ENCODE peak calls at places on chromosomes 1 and 21, in five cellular contexts. V is SK-N-SH, M is GM23248, C is mammary epithelial cell, U is DND-41. Z is an unnamed sample.

GRCh38 chr1:156602557-156602993 is 1.3 kb upstream of the GPATCH4 start:
- DNase-seq in V (no peak), C (peak; percentile 58), M (peak; percentile 60), U (no peak), Z (peak; percentile 46)

GRCh38 chr1:87897486-87897885 is 568.8 kb downstream of the LMO4 start:
- DNase-seq in V (no peak), M (no peak), C (no peak), U (no peak), Z (no peak)

GRCh38 chr1:185426761-185427698 is 110.0 kb upstream of the IVNS1ABP start:
- DNase-seq in U (no peak), C (no peak), V (no peak), M (peak; percentile 92), Z (no peak)

GRCh38 chr1:203153051-203153988 is 22.3 kb downstream of the MYBPH start:
- DNase-seq in M (peak; percentile 26), V (no peak), U (no peak), C (no peak), Z (no peak)

GRCh38 chr1:30191154-30191702 is 532.2 kb downstream of the MATN1 start:
- DNase-seq in V (peak; percentile 34), U (peak; percentile 32), C (no peak), M (peak; percentile 95), Z (no peak)

GRCh38 chr1:116122955-116123757 is 12.0 kb downstream of the MAB21L3 start:
- DNase-seq in C (peak; percentile 69), V (peak; percentile 60), M (peak; percentile 97), U (no peak), Z (no peak)

GRCh38 chr1:93554883-93555872 is 107.3 kb downstream of the FNBP1L start:
- DNase-seq in U (no peak), V (no peak), M (no peak), C (no peak), Z (no peak)

GRCh38 chr1:44740179-44740617 is 561 bp downstream of the KIF2C start:
- DNase-seq in V (no peak), M (peak; percentile 40), U (no peak), C (peak; percentile 35), Z (peak; percentile 23)

GRCh38 chr21:46159390-46159789 is 4.0 kb upstream of the FTCD start:
- DNase-seq in M (no peak), V (no peak), C (peak; percentile 28), U (no peak), Z (no peak)

GRCh38 chr1:24409535-24409934 is 4.0 kb downstream of the STPG1 start:
- DNase-seq in C (peak; percentile 91), V (no peak), M (peak; percentile 91), U (no peak), Z (no peak)

GRCh38 chr1:78617615-78618026 is 2.6 kb upstream of the IFI44L start:
- DNase-seq in V (peak; percentile 44), C (peak; percentile 74), M (peak; percentile 93), U (peak; percentile 75), Z (peak; percentile 86)

GRCh38 chr21:42835611-42836401 is 43.5 kb downstream of the WDR4 start:
- DNase-seq in U (no peak), C (no peak), M (no peak), V (no peak), Z (no peak)

GRCh38 chr1:30815556-30815955 is 58.0 kb upstream of the LAPTM5 start:
- DNase-seq in M (no peak), C (no peak), U (no peak), V (no peak), Z (no peak)

GRCh38 chr1:69455718-69456117 is 112.0 kb upstream of the LRRC7 start:
- DNase-seq in U (no peak), M (peak; percentile 1), C (no peak), V (no peak), Z (no peak)

GRCh38 chr1:89125571-89126233 is at the start of gene GBP2:
- DNase-seq in U (no peak), M (peak; percentile 89), C (peak; percentile 87), V (no peak), Z (peak; percentile 16)

GRCh38 chr1:3501856-3502665 is 47.6 kb downstream of the ARHGEF16 start:
- DNase-seq in V (peak; percentile 75), C (peak; percentile 28), M (peak; percentile 56), U (peak; percentile 30), Z (no peak)

GRCh38 chr1:162213281-162213909 is 143.9 kb downstream of the NOS1AP start:
- DNase-seq in V (no peak), M (peak; percentile 49), U (no peak), C (peak; percentile 84), Z (no peak)

GRCh38 chr1:115706774-115707425 is 61.6 kb downstream of the CASQ2 start:
- DNase-seq in M (peak; percentile 61), V (peak; percentile 45), U (peak; percentile 27), C (peak; percentile 30), Z (peak; percentile 8)

GRCh38 chr21:46124926-46125845 is 27.3 kb downstream of the COL6A2 start:
- DNase-seq in M (no peak), U (no peak), V (peak; percentile 21), C (no peak), Z (no peak)

GRCh38 chr1:180248731-180249681 is 18.9 kb downstream of the LHX4 start:
- DNase-seq in C (no peak), M (peak; percentile 27), V (peak; percentile 58), U (peak; percentile 41), Z (no peak)

GRCh38 chr1:156931553-156931952 is 11.1 kb downstream of the LRRC71 start:
- DNase-seq in V (no peak), U (no peak), M (no peak), C (no peak), Z (no peak)

GRCh38 chr1:178172939-178173338 is 79.0 kb downstream of the RASAL2 start:
- DNase-seq in V (no peak), C (no peak), M (peak; percentile 16), U (no peak), Z (no peak)

GRCh38 chr1:197599789-197600188 is 175.5 kb downstream of the DENND1B start:
- DNase-seq in C (no peak), V (no peak), U (no peak), M (no peak), Z (no peak)

GRCh38 chr1:156368889-156369684 is at the start of gene RHBG:
- DNase-seq in C (peak; percentile 35), U (no peak), V (no peak), M (peak; percentile 49), Z (peak; percentile 71)

GRCh38 chr1:109667452-109668122 is at the start of gene GSTM2:
- DNase-seq in V (peak; percentile 96), U (peak; percentile 91), C (peak; percentile 35), M (peak; percentile 93), Z (peak; percentile 69)

GRCh38 chr1:153629971-153630370 is 1.7 kb downstream of the S100A1 start:
- DNase-seq in M (peak; percentile 22), V (no peak), C (no peak), U (no peak), Z (no peak)

GRCh38 chr1:226133504-226134123 is 52.9 kb downstream of the ACBD3 start:
- DNase-seq in M (no peak), U (no peak), C (no peak), V (peak; percentile 14), Z (no peak)

GRCh38 chr21:41589131-41589530 is 81.2 kb upstream of the TMPRSS2 start:
- DNase-seq in V (no peak), C (no peak), U (no peak), M (no peak), Z (no peak)

GRCh38 chr1:201573923-201574322 is 35.0 kb downstream of the NAV1 start:
- DNase-seq in C (no peak), V (no peak), U (no peak), M (no peak), Z (no peak)
- H4K20me1 ChIP-seq in C (no peaks in the 10 kb centered on the region), V (peaks cover 97% of the 10 kb centered on the region), U (no peaks in the 10 kb centered on the region), M (peaks cover 5% of the 10 kb centered on the region), Z (no peaks in the 10 kb centered on the region)

GRCh38 chr1:76109901-76110560 is 35.5 kb downstream of the ST6GALNAC3 start:
- DNase-seq in M (no peak), V (peak; percentile 12), C (no peak), U (no peak), Z (no peak)
- H4K20me1 ChIP-seq in M (no peaks in the 10 kb centered on the region), V (no peaks in the 10 kb centered on the region), C (no peaks in the 10 kb centered on the region), U (no peaks in the 10 kb centered on the region), Z (no peaks in the 10 kb centered on the region)

DNA sequence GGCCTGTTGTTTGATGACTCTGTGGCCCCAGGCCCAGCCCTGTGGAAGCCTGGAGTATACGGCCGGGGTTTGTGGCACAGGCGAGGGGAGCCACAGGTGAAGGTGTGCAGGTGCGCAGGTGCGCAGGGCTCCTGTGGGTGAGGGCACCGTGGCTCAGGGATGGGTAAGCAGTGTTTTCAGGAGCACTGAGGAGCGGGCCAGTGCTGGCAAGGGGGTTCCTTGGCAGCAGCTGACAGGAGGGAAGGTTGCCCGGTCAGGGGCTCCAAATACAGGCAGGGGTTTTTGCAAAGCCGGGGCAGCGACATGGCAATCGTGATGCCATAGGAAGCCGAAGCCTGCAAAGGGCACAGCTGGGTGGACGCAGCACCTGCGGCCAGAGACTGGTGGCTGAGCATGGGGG is 20.7 kb downstream of the AGPAT3 start:
- DNase-seq in V (no peak), C (no peak), M (no peak), U (no peak), Z (no peak)
- H4K20me1 ChIP-seq in V (peaks cover 61% of the 10 kb centered on the region), C (no peaks in the 10 kb centered on the region), M (peaks cover 3% of the 10 kb centered on the region), U (peaks cover 65% of the 10 kb centered on the region), Z (peaks cover 9% of the 10 kb centered on the region)

GRCh38 chr21:39348040-39348354 is 891 bp downstream of the HMGN1 start:
- DNase-seq in U (no peak), C (no peak), V (no peak), M (no peak), Z (no peak)
- H4K20me1 ChIP-seq in U (peaks cover 41% of the 10 kb centered on the region), C (no peaks in the 10 kb centered on the region), V (peaks cover 49% of the 10 kb centered on the region), M (no peaks in the 10 kb centered on the region), Z (peaks cover 20% of the 10 kb centered on the region)

GRCh38 chr1:167703557-167703956 is 18.2 kb upstream of the MPZL1 start:
- DNase-seq in V (no peak), M (no peak), C (no peak), U (no peak), Z (no peak)
- H4K20me1 ChIP-seq in V (no peaks in the 10 kb centered on the region), M (no peaks in the 10 kb centered on the region), C (no peaks in the 10 kb centered on the region), U (peaks cover 5% of the 10 kb centered on the region), Z (no peaks in the 10 kb centered on the region)

DNA sequence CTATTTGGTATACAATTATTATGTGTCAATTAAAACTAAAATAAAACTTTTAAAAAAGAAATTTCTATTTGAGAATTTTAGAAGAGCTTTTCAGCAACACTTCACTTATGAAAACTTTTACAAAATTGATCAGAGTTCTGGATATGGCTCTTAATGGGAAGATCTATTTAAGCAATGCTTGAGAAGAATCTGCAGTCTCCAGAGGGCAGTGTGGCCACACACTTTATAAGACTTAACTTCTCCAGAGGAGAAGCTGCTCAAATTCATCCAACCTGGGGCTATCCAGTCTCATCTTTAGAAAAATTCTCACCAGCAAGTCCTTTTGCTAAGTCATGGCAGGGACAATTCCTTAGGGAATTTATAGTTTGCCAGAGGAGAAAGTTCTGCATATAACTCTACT is 25.2 kb upstream of the AGO1 start:
- DNase-seq in M (peak; percentile 30), V (no peak), C (no peak), U (no peak), Z (peak; percentile 28)
- H4K20me1 ChIP-seq in M (no peaks in the 10 kb centered on the region), V (no peaks in the 10 kb centered on the region), C (no peaks in the 10 kb centered on the region), U (no peaks in the 10 kb centered on the region), Z (no peaks in the 10 kb centered on the region)

GRCh38 chr1:23148084-23148483 is 20.6 kb downstream of the LUZP1 start:
- DNase-seq in C (no peak), V (no peak), U (no peak), M (peak; percentile 44), Z (no peak)
- H4K20me1 ChIP-seq in C (peaks cover 9% of the 10 kb centered on the region), V (peaks cover 90% of the 10 kb centered on the region), U (peaks cover 35% of the 10 kb centered on the region), M (peaks cover 23% of the 10 kb centered on the region), Z (no peaks in the 10 kb centered on the region)

Z was measured in MM.1S.